ENCODE peak calls at places on chromosome 14, in five cellular contexts. D, S, A, U and W are unnamed samples.

GRCh38 chr14:52413729-52414453 is 99.8 kb downstream of the PTGER2 start:
- DNase-seq in D (peak), S (peak), A (peak), U (no peak), W (no peak)

GRCh38 chr14:103045387-103045869 is 11.9 kb downstream of the CDC42BPB start:
- DNase-seq in D (no peak), S (no peak), A (no peak), U (no peak), W (no peak)

GRCh38 chr14:38400751-38401150 is 144.9 kb upstream of the CLEC14A start:
- DNase-seq in D (no peak), S (no peak), A (no peak), U (no peak), W (no peak)

GRCh38 chr14:73634333-73634833 is 10.4 kb upstream of the DNAL1 start:
- DNase-seq in D (no peak), S (no peak), A (peak), U (peak), W (peak)

GRCh38 chr14:30572237-30572636 is 13.3 kb downstream of the G2E3 start:
- DNase-seq in D (no peak), S (no peak), A (no peak), U (no peak), W (no peak)

GRCh38 chr14:54781080-54781479 is 121.5 kb downstream of the GCH1 start:
- DNase-seq in D (no peak), S (no peak), A (no peak), U (no peak), W (no peak)

GRCh38 chr14:69559581-69560011 is 15.1 kb downstream of the CCDC177 start:
- DNase-seq in D (no peak), S (no peak), A (no peak), U (no peak), W (no peak)

GRCh38 chr14:66174453-66174891 is 311.7 kb upstream of the CCDC196 start:
- DNase-seq in D (no peak), S (no peak), A (no peak), U (no peak), W (no peak)

GRCh38 chr14:95361373-95362179 is 41.9 kb upstream of the CLMN start:
- DNase-seq in D (no peak), S (peak), A (no peak), U (peak), W (no peak)

GRCh38 chr14:104794099-104794498 is 1.4 kb downstream of the AKT1 start:
- DNase-seq in D (peak), S (no peak), A (peak), U (peak), W (no peak)

GRCh38 chr14:90678846-90679362 is 137.3 kb downstream of the TTC7B start:
- DNase-seq in D (no peak), S (no peak), A (no peak), U (no peak), W (no peak)

GRCh38 chr14:24918822-24919221 is 131.1 kb downstream of the STXBP6 start:
- DNase-seq in D (no peak), S (no peak), A (no peak), U (no peak), W (no peak)

DNA sequence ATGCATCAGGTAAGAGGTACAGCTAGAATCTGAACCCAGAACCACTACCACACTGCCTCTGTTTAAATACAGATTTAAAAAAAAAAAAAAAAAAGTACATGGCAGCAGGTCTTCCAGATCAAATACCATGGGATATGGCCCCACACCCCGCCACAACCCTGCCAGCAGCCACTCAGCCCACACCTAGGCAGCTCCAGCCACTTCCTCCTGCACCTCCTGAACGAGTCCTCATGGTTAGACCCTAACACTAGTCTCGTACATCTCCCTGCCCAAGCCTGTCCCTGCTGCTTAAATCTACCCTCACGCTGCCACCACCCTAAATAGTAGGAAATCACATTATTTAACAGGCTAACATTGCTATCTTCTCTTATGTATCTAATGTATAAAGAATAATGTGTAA is 12.6 kb downstream of the SETD3 start:
- DNase-seq in D (no peak), S (no peak), A (no peak), U (no peak), W (no peak)
- TF ChIP-seq CTCF in D (no peak), S (no peak), A (no peak), U (no peak), W (no peak)

GRCh38 chr14:100070310-100070709 is 5.1 kb downstream of the EVL start:
- DNase-seq in D (no peak), S (no peak), A (no peak), U (no peak), W (no peak)

GRCh38 chr14:100072783-100073346 is 7.6 kb downstream of the EVL start:
- DNase-seq in D (no peak), S (no peak), A (no peak), U (peak), W (no peak)

GRCh38 chr14:100074431-100075100 is 9.3 kb downstream of the EVL start:
- DNase-seq in D (no peak), S (no peak), A (no peak), U (no peak), W (no peak)

GRCh38 chr14:100069161-100069800 is 4.1 kb downstream of the EVL start:
- DNase-seq in D (no peak), S (no peak), A (no peak), U (no peak), W (no peak)

GRCh38 chr14:100071545-100071944 is 6.3 kb downstream of the EVL start:
- DNase-seq in D (no peak), S (no peak), A (no peak), U (no peak), W (no peak)
- H3K4me3 ChIP-seq in D (no peak), S (no peak), A (no peak), U (no peak), W (no peak)

DNA sequence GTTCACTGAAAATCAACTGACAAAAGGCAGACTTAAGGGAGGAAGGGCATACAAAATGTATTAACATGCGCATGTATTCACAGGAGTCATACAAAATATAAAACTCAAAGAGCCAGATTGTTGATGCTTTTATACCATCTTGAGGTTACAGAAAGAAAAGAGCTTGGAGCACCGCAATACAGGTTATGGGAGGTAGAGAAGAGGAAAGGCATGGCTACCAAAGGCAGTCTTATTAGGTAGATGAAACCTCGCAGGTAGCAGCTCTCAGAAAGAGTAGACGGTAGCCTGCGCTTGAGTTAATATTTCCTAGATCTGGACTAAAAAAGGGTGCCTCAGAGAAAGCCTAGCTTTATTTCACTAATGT is 69.0 kb upstream of the DHRS4 start:
- DNase-seq in D (no peak), S (no peak), A (no peak), U (no peak), W (no peak)
- TF ChIP-seq CTCF in D (no peak), S (no peak), A (no peak), U (no peak), W (no peak)

GRCh38 chr14:26984318-26985177 is 386.7 kb upstream of the NOVA1 start:
- DNase-seq in D (peak), S (peak), A (peak), U (peak), W (peak)
- H3K4me3 ChIP-seq in D (no peak), S (no peak), A (no peak), U (no peak), W (no peak)